ENCODE peak calls at places on chromosome 5, in five cellular contexts. V is stimulated activated CD4-positive, alpha-beta T cell treated with anti-CD3 and anti-CD28 coated beads, Interleukin-2, amount 100 ng/mL, for 48 hours; O is germinal center; R is stimulated activated CD8-positive, alpha-beta memory T cell treated with anti-CD3 and anti-CD28 coated beads, Interleukin-7, amount 100 ng/mL, for 24 hours; Q is MCF 10A. H is an unnamed sample.

GRCh38 chr5:168772466-168772961 is 193.3 kb upstream of the PANK3 start:
- DNase-seq in V (no peak), O (no peak), R (no peak), Q (no peak), H (no peak)

GRCh38 chr5:72817639-72818266 is 1.3 kb downstream of the TNPO1 start:
- DNase-seq in V (no peak), O (no peak), R (no peak), Q (peak; percentile 29), H (no peak)

GRCh38 chr5:149740866-149741459 is 10.9 kb downstream of the PPARGC1B start:
- DNase-seq in V (no peak), O (no peak), R (no peak), Q (no peak), H (no peak)

GRCh38 chr5:173733831-173734491 is 117.5 kb upstream of the BOD1 start:
- DNase-seq in V (no peak), O (peak; percentile 70), R (no peak), Q (no peak), H (peak; percentile 41)

GRCh38 chr5:127275641-127276193 is 14.9 kb upstream of the MEGF10 start:
- DNase-seq in V (no peak), O (no peak), R (no peak), Q (no peak), H (no peak)

GRCh38 chr5:158878227-158878626 is 221.5 kb downstream of the EBF1 start:
- DNase-seq in V (no peak), O (no peak), R (no peak), Q (no peak), H (no peak)

GRCh38 chr5:67476531-67476930 is 279.9 kb upstream of the CD180 start:
- DNase-seq in V (no peak), O (no peak), R (no peak), Q (peak; percentile 47), H (no peak)

GRCh38 chr5:149656576-149657182 is 73.4 kb upstream of the PPARGC1B start:
- DNase-seq in V (no peak), O (peak; percentile 60), R (no peak), Q (peak; percentile 80), H (no peak)

GRCh38 chr5:107442452-107442851 is 228.3 kb downstream of the EFNA5 start:
- DNase-seq in V (no peak), O (no peak), R (no peak), Q (no peak), H (no peak)

GRCh38 chr5:127011961-127012644 is 18.3 kb downstream of the MARCHF3 start:
- DNase-seq in V (no peak), O (no peak), R (no peak), Q (no peak), H (no peak)

GRCh38 chr5:168578006-168578405 is 1.2 kb downstream of the PANK3 start:
- DNase-seq in V (no peak), O (no peak), R (no peak), Q (peak; percentile 67), H (no peak)

GRCh38 chr5:154977409-154977808 is 36.1 kb upstream of the KIF4B start:
- DNase-seq in V (no peak), O (no peak), R (no peak), Q (peak; percentile 17), H (no peak)

GRCh38 chr5:124410539-124410938 is 335.9 kb downstream of the ZNF608 start:
- DNase-seq in V (no peak), O (peak; percentile 52), R (no peak), Q (no peak), H (no peak)

GRCh38 chr5:137310051-137310730 is 188.9 kb downstream of the SPOCK1 start:
- DNase-seq in V (no peak), O (no peak), R (no peak), Q (peak; percentile 88), H (no peak)

GRCh38 chr5:6757414-6757969 is 44.3 kb downstream of the TENT4A start:
- DNase-seq in V (no peak), O (no peak), R (no peak), Q (no peak), H (no peak)

GRCh38 chr5:54944364-54944763 is 41.0 kb downstream of the ESM1 start:
- DNase-seq in V (peak; percentile 22), O (peak; percentile 17), R (no peak), Q (peak; percentile 50), H (no peak)

GRCh38 chr5:134642931-134643530 is 5.6 kb upstream of the SEC24A start:
- DNase-seq in V (no peak), O (no peak), R (no peak), Q (no peak), H (no peak)

GRCh38 chr5:77797133-77797532 is 21.0 kb upstream of the TBCA start:
- DNase-seq in V (no peak), O (no peak), R (no peak), Q (no peak), H (no peak)

GRCh38 chr5:54663876-54664275 is 146.3 kb downstream of the SNX18 start:
- DNase-seq in V (no peak), O (no peak), R (no peak), Q (peak; percentile 71), H (no peak)

GRCh38 chr5:81604193-81604592 is 146.7 kb downstream of the SSBP2 start:
- DNase-seq in V (no peak), O (no peak), R (no peak), Q (no peak), H (no peak)

GRCh38 chr5:65811895-65812294 is 89.9 kb downstream of the NLN start:
- DNase-seq in V (no peak), O (no peak), R (no peak), Q (peak; percentile 58), H (no peak)

GRCh38 chr5:139808481-139809330 is 13.1 kb downstream of the PSD2 start:
- DNase-seq in V (peak; percentile 25), O (peak; percentile 57), R (no peak), Q (peak; percentile 58), H (no peak)

GRCh38 chr5:10334830-10335229 is 18.7 kb upstream of the MARCHF6 start:
- DNase-seq in V (no peak), O (no peak), R (no peak), Q (no peak), H (no peak)

GRCh38 chr5:27568811-27569210 is 530.4 kb upstream of the CDH9 start:
- DNase-seq in V (no peak), O (no peak), R (no peak), Q (peak; percentile 11), H (no peak)

GRCh38 chr5:97231025-97231636 is 48.1 kb upstream of the RIOK2 start:
- DNase-seq in V (peak; percentile 21), O (peak; percentile 5), R (no peak), Q (peak; percentile 77), H (no peak)

GRCh38 chr5:120304653-120305052 is 159.4 kb upstream of the PRR16 start:
- DNase-seq in V (no peak), O (no peak), R (no peak), Q (peak; percentile 60), H (no peak)

GRCh38 chr5:60649288-60649917 is 50.6 kb downstream of the DEPDC1B start:
- DNase-seq in V (no peak), O (peak; percentile 33), R (no peak), Q (peak; percentile 63), H (no peak)

GRCh38 chr5:58987193-58987592 is 404.3 kb downstream of the RAB3C start:
- DNase-seq in V (no peak), O (no peak), R (no peak), Q (peak; percentile 21), H (no peak)

GRCh38 chr5:95667678-95668077 is 15.1 kb downstream of the SPATA9 start:
- DNase-seq in V (no peak), O (no peak), R (no peak), Q (no peak), H (no peak)

GRCh38 chr5:34047147-34047546 is 4.1 kb upstream of the C1QTNF3 start:
- DNase-seq in V (no peak), O (no peak), R (no peak), Q (no peak), H (no peak)

GRCh38 chr5:174844971-174845370 is 120.6 kb downstream of the MSX2 start:
- DNase-seq in V (no peak), O (no peak), R (no peak), Q (peak; percentile 42), H (no peak)

H was measured in activated B cell treated with CpG ODN at 0.5 μM for 24 hours.